ENCODE peak calls at places on chromosomes 11 and 22, in seven cellular contexts. I is lung, P is heart right ventricle, V is H9, B is colonic mucosa, Q is mammary epithelial cell, L is Peyer's patch. M is an unnamed sample. For H3K4me1 and H3K9me3, the result is how much of the 10 kb centered on the place peaks cover.

GRCh38 chr11:58830693-58831301 is 13.7 kb downstream of the GLYATL2 start:
- DNase-seq in I (no peak), V (no peak), P (no peak), Q (no peak), B (no peak), L (no peak), M (no peak)

GRCh38 chr11:23569547-23569946 is 709.3 kb upstream of the CCDC179 start:
- DNase-seq in V (no peak), B (no peak), L (no peak), I (no peak), P (no peak), Q (no peak), M (no peak)

GRCh38 chr11:7060828-7061227 is 28.0 kb upstream of the RBMXL2 start:
- DNase-seq in L (no peak), Q (peak), P (no peak), V (no peak), I (no peak), B (no peak), M (no peak)

GRCh38 chr11:610146-610801 is 5.5 kb downstream of the IRF7 start:
- DNase-seq in B (no peak), Q (no peak), P (no peak), L (peak), I (no peak), V (no peak), M (no peak)

GRCh38 chr11:62880231-62880802 is 379 bp upstream of the SLC3A2 start:
- DNase-seq in L (no peak), I (peak), B (no peak), Q (peak), P (no peak), V (no peak), M (peak)

GRCh38 chr11:126257764-126258163 is 10.9 kb downstream of the SRPRA start:
- DNase-seq in Q (peak), P (no peak), I (no peak), L (no peak), B (no peak), V (no peak), M (no peak)

GRCh38 chr22:25013634-25014033 is 61.1 kb downstream of the KIAA1671 start:
- DNase-seq in B (peak), L (peak), Q (peak), I (no peak), V (no peak), P (peak), M (peak)

GRCh38 chr11:123111465-123111864 is 49.5 kb upstream of the HSPA8 start:
- DNase-seq in L (no peak), V (no peak), P (no peak), I (no peak), B (no peak), Q (peak), M (no peak)

GRCh38 chr22:50105529-50106100 is 15.8 kb downstream of the MOV10L1 start:
- DNase-seq in L (no peak), I (no peak), V (no peak), B (no peak), Q (peak), P (no peak), M (no peak)

GRCh38 chr11:26696330-26696729 is 25.5 kb downstream of the SLC5A12 start:
- DNase-seq in Q (no peak), I (no peak), L (no peak), V (no peak), P (no peak), B (no peak), M (no peak)

GRCh38 chr22:32623943-32624342 is 149.3 kb downstream of the FBXO7 start:
- DNase-seq in L (no peak), I (peak), V (no peak), B (peak), Q (no peak), P (peak), M (no peak)

GRCh38 chr11:86592659-86593451 is 79.6 kb downstream of the ME3 start:
- DNase-seq in B (peak), P (peak), L (peak), V (no peak), I (peak), Q (peak), M (peak)

GRCh38 chr11:102391549-102392237 is 44.7 kb downstream of the BIRC2 start:
- DNase-seq in P (no peak), V (no peak), L (no peak), I (no peak), B (no peak), Q (no peak), M (no peak)

GRCh38 chr11:17475666-17476316 is 854 bp downstream of the ABCC8 start:
- DNase-seq in Q (no peak), L (no peak), V (peak), B (no peak), I (no peak), P (no peak), M (no peak)

GRCh38 chr11:134037093-134037908 is 31.6 kb upstream of the JAM3 start:
- DNase-seq in I (peak), B (peak), L (peak), P (peak), V (peak), Q (peak), M (peak)

GRCh38 chr22:38026130-38027111 is 30.8 kb upstream of the PICK1 start:
- DNase-seq in Q (no peak), V (no peak), I (no peak), B (no peak), L (no peak), P (no peak), M (no peak)

GRCh38 chr11:37505406-37505805 is 907.4 kb upstream of the RAG2 start:
- DNase-seq in I (no peak), L (no peak), Q (peak), B (no peak), P (no peak), V (no peak), M (no peak)

GRCh38 chr11:34732831-34733230 is 111.9 kb downstream of the EHF start:
- DNase-seq in Q (no peak), I (no peak), L (no peak), B (no peak), P (no peak), V (no peak), M (no peak)

GRCh38 chr11:83773950-83774880 is 488.0 kb upstream of the CCDC90B start:
- DNase-seq in Q (no peak), P (no peak), I (no peak), L (no peak), B (no peak), V (no peak), M (no peak)

GRCh38 chr22:36303874-36304273 is 50.9 kb downstream of the APOL1 start:
- DNase-seq in L (peak), P (no peak), I (no peak), V (no peak), B (peak), Q (peak), M (no peak)

GRCh38 chr22:27537481-27537891 is 264.1 kb downstream of the MN1 start:
- DNase-seq in Q (no peak), L (no peak), V (no peak), P (peak), B (no peak), I (no peak), M (no peak)

GRCh38 chr22:35301370-35301874 is 1.7 kb downstream of the TOM1 start:
- DNase-seq in V (no peak), I (peak), P (no peak), B (no peak), L (no peak), Q (peak), M (peak)

GRCh38 chr11:96426356-96427103 is 36.7 kb downstream of the JRKL start:
- DNase-seq in B (no peak), Q (peak), I (no peak), P (no peak), V (no peak), L (no peak), M (peak)

GRCh38 chr11:8839957-8840945 is 70.7 kb upstream of the AKIP1 start:
- DNase-seq in L (no peak), I (peak), P (peak), Q (peak), B (peak), V (peak), M (no peak)

GRCh38 chr22:32852346-32853251 is 51.1 kb downstream of the TIMP3 start:
- DNase-seq in Q (no peak), V (no peak), I (peak), P (peak), B (peak), L (no peak), M (no peak)

GRCh38 chr11:6405837-6406236 is 13.1 kb downstream of the APBB1 start:
- DNase-seq in B (no peak), L (no peak), Q (no peak), P (no peak), V (no peak), I (no peak), M (no peak)

GRCh38 chr22:24965822-24966626 is 13.5 kb downstream of the KIAA1671 start:
- DNase-seq in B (peak), V (no peak), P (no peak), Q (peak), L (peak), I (peak), M (peak)

GRCh38 chr11:28108909-28109308 is 721 bp downstream of the METTL15 start:
- DNase-seq in I (no peak), L (no peak), P (no peak), V (no peak), Q (no peak), B (no peak), M (no peak)

GRCh38 chr11:3824714-3825472 is 15.9 kb downstream of the RHOG start:
- DNase-seq in P (peak), L (peak), Q (no peak), V (peak), I (peak), B (peak), M (peak)

GRCh38 chr11:65434057-65434666 is 11.6 kb downstream of the NEAT1 start:
- DNase-seq in V (no peak), Q (peak), I (peak), P (no peak), B (no peak), L (no peak), M (peak)

GRCh38 chr22:30968015-30968923 is at the start of gene MORC2:
- DNase-seq in I (no peak), L (no peak), B (peak), V (peak), Q (no peak), P (peak), M (peak)

GRCh38 chr11:66607126-66607834 is 9.2 kb upstream of the RBM14 start:
- DNase-seq in I (peak), L (peak), B (peak), P (peak), V (no peak), Q (peak), M (no peak)

GRCh38 chr11:126080206-126080941 is 17.7 kb upstream of the CDON start:
- DNase-seq in B (no peak), L (no peak), I (no peak), V (no peak), P (no peak), Q (no peak), M (no peak)

GRCh38 chr11:77779935-77780334 is 40.6 kb downstream of the RSF1 start:
- DNase-seq in P (no peak), V (no peak), I (no peak), L (no peak), B (no peak), Q (peak), M (peak)

GRCh38 chr11:62123669-62124185 is at the start of gene INCENP:
- DNase-seq in V (peak), L (peak), Q (peak), I (peak), P (peak), B (peak), M (peak)

GRCh38 chr11:72209101-72209500 is 7.5 kb upstream of the FOLR2 start:
- DNase-seq in I (no peak), L (no peak), V (no peak), B (no peak), P (no peak), Q (no peak), M (peak)

GRCh38 chr11:82089426-82089825 is 644.2 kb downstream of the FAM181B start:
- DNase-seq in B (no peak), I (no peak), Q (no peak), P (no peak), V (no peak), L (no peak), M (no peak)

GRCh38 chr11:60933416-60933815 is 9.2 kb downstream of the TMEM132A start:
- DNase-seq in V (no peak), L (peak), I (no peak), Q (no peak), B (no peak), P (no peak), M (no peak)
- H3K4me1 ChIP-seq in V (under half), L (under half), I (under half), Q (under half), B (under half), P (under half), M (under half)

GRCh38 chr22:48477031-48477721 is 1350.5 kb downstream of the BRD1 start:
- DNase-seq in P (peak), Q (no peak), L (no peak), I (no peak), V (peak), B (no peak), M (no peak)

GRCh38 chr22:48474881-48475280 is 1352.8 kb downstream of the BRD1 start:
- DNase-seq in V (peak), P (no peak), Q (no peak), I (no peak), B (no peak), L (no peak), M (no peak)

GRCh38 chr22:48476599-48476998 is 1351.1 kb downstream of the BRD1 start:
- DNase-seq in Q (no peak), P (no peak), I (no peak), V (peak), L (no peak), B (no peak), M (no peak)

GRCh38 chr22:48478124-48478523 is 1349.5 kb downstream of the BRD1 start:
- DNase-seq in Q (no peak), B (no peak), V (no peak), P (no peak), I (no peak), L (no peak), M (no peak)

GRCh38 chr22:48475661-48476345 is 1351.9 kb downstream of the BRD1 start:
- DNase-seq in B (no peak), L (no peak), P (no peak), Q (no peak), V (peak), I (no peak), M (no peak)
- H3K9me3 ChIP-seq in B (under half), L (under half), P (under half), Q (under half), V (under half), I (under half), M (under half)

DNA sequence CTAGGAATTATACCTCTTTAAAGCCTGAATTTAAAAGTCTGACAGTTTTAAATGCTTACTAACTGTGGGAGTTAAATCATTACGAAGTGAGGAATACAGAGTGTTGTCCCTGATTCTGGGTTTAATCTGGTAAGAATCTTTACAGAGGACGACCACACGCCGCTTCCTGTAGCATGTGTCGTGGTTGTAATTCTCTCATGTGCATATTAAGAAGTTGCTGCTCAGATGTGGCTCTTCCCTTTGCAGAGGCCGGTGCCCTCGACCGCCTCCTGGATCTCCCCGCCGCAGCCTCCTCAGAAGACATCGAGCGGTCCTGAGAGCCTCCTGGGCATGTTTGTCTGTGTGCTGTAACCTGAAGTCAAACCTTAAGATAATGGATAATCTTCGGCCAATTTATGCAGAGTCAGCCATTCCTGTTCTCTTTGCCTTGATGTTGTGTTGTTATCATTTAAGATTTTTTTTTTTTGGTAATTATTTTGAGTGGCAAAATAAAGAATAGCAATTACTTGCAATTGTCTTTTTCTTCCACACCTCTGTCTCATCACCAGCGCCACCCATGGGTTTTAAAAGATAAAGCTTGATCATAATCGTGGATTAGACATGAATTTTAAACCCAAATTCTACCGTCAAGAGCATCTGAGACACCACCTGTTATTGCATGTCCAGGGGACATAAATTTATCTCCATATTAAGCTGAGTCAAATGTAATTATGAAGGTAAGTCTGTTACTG is 6.5 kb downstream of the GAL start:
- DNase-seq in V (peak), Q (no peak), I (no peak), P (no peak), B (no peak), L (no peak), M (peak)
- TF ChIP-seq CTCF in V (peak), Q (peak), I (no peak), P (no peak), B (no peak), L (no peak), M (no peak)

GRCh38 chr11:100855466-100856067 is 168.5 kb downstream of the ARHGAP42 start:
- DNase-seq in P (no peak), Q (peak), L (no peak), B (no peak), I (no peak), V (no peak), M (no peak)
- H3K4me1 ChIP-seq in P (under half), Q (under half), L (under half), B (under half), I (under half), V (under half), M (under half)

DNA sequence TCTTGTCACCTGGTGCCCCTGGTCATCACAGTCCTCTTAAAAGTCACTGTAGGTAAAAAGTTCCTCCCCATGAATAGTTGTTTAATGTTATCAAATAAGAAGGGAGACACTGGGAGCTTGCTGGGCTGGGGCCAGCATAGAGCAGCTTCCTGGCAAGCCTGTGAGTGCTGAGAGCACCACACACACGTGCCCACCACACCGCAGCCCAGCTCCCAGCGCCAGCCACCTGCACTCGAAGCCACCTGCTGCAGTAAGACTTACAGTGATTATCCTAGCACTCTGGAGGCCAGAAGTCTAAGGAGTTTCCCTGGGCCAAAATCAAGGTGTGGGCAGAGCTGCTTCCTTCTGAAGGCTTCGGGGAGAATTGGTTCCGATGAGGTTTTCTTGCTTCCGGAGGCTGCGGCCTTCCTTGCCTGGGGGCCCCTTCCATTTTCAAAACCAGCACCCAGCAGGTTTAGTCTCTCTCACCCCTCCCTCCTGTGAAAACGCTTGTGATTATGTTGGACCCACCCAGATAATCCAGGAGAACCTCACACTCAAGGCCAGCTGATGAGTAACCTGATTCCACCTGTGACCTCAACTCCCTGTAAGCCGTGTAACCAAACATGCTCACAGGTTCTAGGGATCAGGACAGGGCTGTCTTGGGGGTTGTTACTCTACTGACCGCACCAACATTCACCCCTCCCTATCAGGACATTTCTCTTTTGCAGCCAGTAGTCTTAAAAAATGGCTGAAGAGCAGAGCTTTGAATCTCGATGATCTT is 687.2 kb downstream of the TBC1D22A start:
- DNase-seq in Q (no peak), B (no peak), V (no peak), L (no peak), P (no peak), I (no peak), M (no peak)
- H3K9me3 ChIP-seq in Q (under half), B (under half), V (half or more), L (under half), P (under half), I (under half), M (under half)

GRCh38 chr22:20154602-20155183 is 3.8 kb upstream of the CCDC188 start:
- DNase-seq in L (no peak), V (no peak), Q (no peak), P (no peak), B (no peak), I (no peak), M (no peak)
- TF ChIP-seq CTCF in L (no peak), V (peak), Q (peak), P (no peak), B (no peak), I (no peak), M (no peak)

DNA sequence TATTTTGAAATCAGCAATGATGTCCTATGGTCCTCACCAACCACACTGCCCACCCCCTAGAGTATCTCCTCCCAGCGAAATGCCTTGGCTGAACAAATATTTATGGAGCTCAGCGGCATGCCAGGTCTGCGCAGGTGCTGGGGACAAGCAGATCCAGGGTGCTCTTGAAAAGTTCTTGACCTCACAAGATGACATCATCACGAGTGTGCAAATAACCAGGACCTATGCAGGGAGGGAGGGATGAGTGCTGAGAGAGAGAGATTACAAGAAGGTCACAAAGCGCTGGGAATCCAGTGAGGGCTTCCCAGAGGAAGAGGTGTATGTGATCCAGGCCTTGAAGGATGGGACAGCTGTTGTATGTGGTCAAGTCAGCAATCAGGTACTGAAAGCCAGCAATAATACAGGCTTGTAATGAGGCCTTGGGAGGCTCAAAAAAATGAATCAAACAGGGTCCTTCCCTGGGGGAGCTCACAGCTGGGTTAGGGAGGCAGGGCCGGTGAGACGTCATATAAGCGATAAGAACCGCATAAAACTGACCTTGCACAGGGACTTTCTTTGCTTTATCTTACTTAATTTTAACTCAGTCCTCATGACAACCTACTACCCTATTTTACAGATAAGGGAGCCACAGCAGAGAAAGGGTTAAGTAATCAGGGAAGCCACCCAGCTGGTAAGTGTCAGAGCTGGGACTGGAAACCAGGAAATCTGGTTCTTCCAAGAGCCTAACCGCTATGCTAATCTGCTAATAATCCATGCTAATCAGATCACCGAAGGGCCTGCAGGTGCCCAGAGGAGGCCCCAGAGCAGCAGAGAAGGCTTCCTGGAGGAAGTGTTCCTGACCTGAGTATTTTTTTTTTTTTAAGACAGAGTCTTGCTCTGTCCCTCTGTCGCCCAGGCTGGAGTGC is 8.2 kb downstream of the ARRB1 start:
- DNase-seq in L (peak), P (no peak), V (peak), I (peak), B (peak), Q (no peak), M (peak)
- H3K4me1 ChIP-seq in L (half or more), P (half or more), V (under half), I (under half), B (half or more), Q (under half), M (half or more)

DNA sequence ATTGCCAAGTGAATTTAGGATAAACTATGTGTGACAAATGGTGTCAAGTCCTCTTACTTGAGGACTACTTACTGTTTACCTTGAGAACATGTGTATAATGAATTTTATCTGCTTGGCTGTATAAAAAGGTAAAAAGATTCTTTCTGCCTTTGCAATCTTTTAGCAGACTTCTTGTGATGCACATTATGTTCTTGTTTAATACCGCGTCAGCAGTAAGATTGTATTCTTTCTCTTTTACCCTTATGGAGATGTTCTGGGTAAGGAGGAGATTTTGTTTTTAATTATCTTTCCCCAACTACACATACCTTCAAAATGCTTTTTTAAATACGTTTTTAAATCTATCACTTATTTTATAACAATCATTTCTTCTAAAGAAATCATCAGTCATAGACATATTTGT is 1166.4 kb upstream of the CNTN5 start:
- DNase-seq in Q (no peak), B (no peak), P (no peak), I (no peak), L (no peak), V (no peak), M (no peak)
- H3K9me3 ChIP-seq in Q (under half), B (under half), P (under half), I (under half), L (under half), V (under half), M (under half)

M was measured in Caco-2.